ENCODE peak calls at places on chromosomes 12 and 14, in ten cellular contexts. H, D, I, A, C, Q, K, V, N and X are unnamed samples.

GRCh38 chr12:77995436-77996167 is 164.9 kb downstream of the NAV3 start:
- DNase-seq in N (no peak), Q (no peak), V (no peak), D (peak; percentile 90), H (no peak), A (no peak), K (no peak), I (no peak), C (no peak), X (no peak)

GRCh38 chr12:78101181-78101876 is 270.6 kb downstream of the NAV3 start:
- DNase-seq in K (no peak), N (no peak), V (no peak), I (no peak), Q (no peak), D (no peak), H (no peak), A (no peak), C (no peak), X (no peak)

GRCh38 chr12:65765436-65765813 is 58.9 kb upstream of the HMGA2 start:
- DNase-seq in C (no peak), A (no peak), Q (no peak), D (peak; percentile 91), V (no peak), H (no peak), N (no peak), I (no peak), K (no peak), X (no peak)

GRCh38 chr12:27682534-27682933 is 13.7 kb upstream of the REP15 start:
- DNase-seq in V (no peak), Q (no peak), H (no peak), C (no peak), A (no peak), K (no peak), D (no peak), N (no peak), I (no peak), X (no peak)

GRCh38 chr12:111180830-111181726 is 187.8 kb downstream of the PHETA1 start:
- DNase-seq in Q (peak; percentile 64), C (no peak), K (peak; percentile 70), N (peak; percentile 89), D (no peak), H (peak; percentile 61), A (peak; percentile 85), V (peak; percentile 71), I (peak; percentile 70), X (peak; percentile 77)

GRCh38 chr14:104799657-104800599 is 973 bp upstream of the ZBTB42 start:
- DNase-seq in H (peak; percentile 91), Q (peak; percentile 88), I (peak; percentile 91), V (peak; percentile 90), K (peak; percentile 94), D (peak; percentile 45), A (peak; percentile 95), C (peak; percentile 75), N (peak; percentile 84), X (peak; percentile 97)

GRCh38 chr12:52636189-52636588 is 15.8 kb downstream of the KRT2 start:
- DNase-seq in I (no peak), C (no peak), N (no peak), V (no peak), A (no peak), D (no peak), Q (no peak), H (no peak), K (no peak), X (no peak)

GRCh38 chr12:65673732-65674131 is 150.6 kb upstream of the HMGA2 start:
- DNase-seq in A (no peak), D (no peak), H (no peak), C (no peak), N (no peak), Q (no peak), V (no peak), I (no peak), K (no peak), X (no peak)

GRCh38 chr12:29521951-29522350 is 24.5 kb upstream of the OVCH1 start:
- DNase-seq in K (no peak), C (no peak), D (no peak), A (no peak), V (no peak), Q (no peak), N (no peak), I (no peak), H (no peak), X (no peak)

GRCh38 chr12:100364334-100364733 is 7.5 kb downstream of the SLC17A8 start:
- DNase-seq in K (no peak), I (no peak), C (no peak), V (no peak), N (no peak), Q (no peak), D (no peak), H (no peak), A (no peak), X (no peak)

GRCh38 chr12:49582840-49583239 is 14.9 kb upstream of the MCRS1 start:
- DNase-seq in K (no peak), H (peak; percentile 27), Q (no peak), I (no peak), N (no peak), A (peak; percentile 34), D (no peak), V (no peak), C (no peak), X (no peak)

GRCh38 chr12:68864604-68865003 is 56.6 kb downstream of the MDM2 start:
- DNase-seq in A (no peak), K (no peak), N (no peak), Q (no peak), H (no peak), V (no peak), D (no peak), C (no peak), I (no peak), X (no peak)

DNA sequence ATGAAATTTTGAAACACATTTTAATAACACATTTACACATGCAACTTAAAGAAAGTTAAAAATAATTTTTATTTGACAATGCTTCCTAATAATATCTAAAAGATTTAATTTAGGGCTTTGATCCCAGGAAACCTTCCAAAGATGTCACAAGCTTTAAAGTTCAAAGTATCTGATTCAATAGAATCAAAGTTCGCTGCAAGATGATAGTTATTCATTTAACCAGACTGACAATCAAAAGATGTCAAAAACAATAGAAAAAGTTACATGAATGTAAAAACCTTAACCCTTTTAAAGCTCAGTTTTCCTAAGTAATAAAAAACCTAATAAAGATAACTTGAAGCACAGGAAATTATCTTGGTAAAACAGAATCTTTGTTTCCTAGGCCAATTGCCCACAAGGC is 67.7 kb downstream of the SDR9C7 start:
- DNase-seq in I (no peak), A (no peak), Q (no peak), N (no peak), C (no peak), K (no peak), V (no peak), H (no peak), D (no peak), X (no peak)
- H3K9me3 ChIP-seq in I (peaks cover 35% of the 10 kb centered on the region), A (peaks cover 13% of the 10 kb centered on the region), Q (no peaks in the 10 kb centered on the region), N (peaks cover 36% of the 10 kb centered on the region), C (peaks cover 52% of the 10 kb centered on the region), K (peaks cover 28% of the 10 kb centered on the region), V (peaks cover 2% of the 10 kb centered on the region), H (no peaks in the 10 kb centered on the region), D (peaks cover 37% of the 10 kb centered on the region), X (peaks cover 15% of the 10 kb centered on the region)

DNA sequence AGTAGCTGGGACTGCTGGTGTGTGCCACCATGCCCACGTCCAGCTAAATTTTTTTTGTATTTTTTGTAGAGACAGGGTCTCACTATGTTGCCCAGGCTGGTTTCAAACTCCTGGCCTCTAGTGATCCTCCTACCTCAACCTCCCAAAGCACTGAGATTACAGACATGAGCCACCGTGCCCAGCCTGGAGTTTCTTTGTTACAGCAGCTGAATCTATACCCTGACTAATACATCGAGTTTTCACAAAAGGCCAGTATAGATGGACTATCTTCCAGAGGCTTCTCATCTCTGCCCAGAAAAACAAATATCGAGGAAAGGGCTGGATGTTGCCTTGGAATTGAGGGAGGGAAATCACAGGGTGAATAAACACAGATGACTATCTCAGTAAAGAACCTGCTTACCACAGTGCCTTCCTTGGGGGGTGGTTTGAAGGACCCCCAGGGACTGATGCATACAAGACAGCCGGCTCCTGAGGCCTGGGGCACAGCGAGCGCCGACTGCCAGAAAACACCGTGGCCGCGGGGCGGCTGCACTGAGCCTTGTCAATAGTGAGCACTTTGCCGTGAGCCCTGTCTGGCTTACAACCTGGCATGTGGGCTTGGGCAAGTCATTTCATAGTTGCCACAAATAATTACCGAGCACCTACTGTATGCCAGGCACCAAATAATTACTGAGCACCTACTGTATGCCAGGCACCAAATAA is 111.9 kb downstream of the SCARB1 start:
- DNase-seq in I (no peak), V (no peak), D (no peak), A (no peak), H (no peak), Q (no peak), N (no peak), C (no peak), K (no peak), X (no peak)
- H3K27ac ChIP-seq in I (peak overlapping the region; percentile 36), V (no peak overlapping the region), D (no peak overlapping the region), A (no peak overlapping the region), H (peak overlapping the region; percentile 37), Q (peak overlapping the region; percentile 89), N (no peak overlapping the region), C (no peak overlapping the region), K (peak overlapping the region; percentile 1), X (no peak overlapping the region)

DNA sequence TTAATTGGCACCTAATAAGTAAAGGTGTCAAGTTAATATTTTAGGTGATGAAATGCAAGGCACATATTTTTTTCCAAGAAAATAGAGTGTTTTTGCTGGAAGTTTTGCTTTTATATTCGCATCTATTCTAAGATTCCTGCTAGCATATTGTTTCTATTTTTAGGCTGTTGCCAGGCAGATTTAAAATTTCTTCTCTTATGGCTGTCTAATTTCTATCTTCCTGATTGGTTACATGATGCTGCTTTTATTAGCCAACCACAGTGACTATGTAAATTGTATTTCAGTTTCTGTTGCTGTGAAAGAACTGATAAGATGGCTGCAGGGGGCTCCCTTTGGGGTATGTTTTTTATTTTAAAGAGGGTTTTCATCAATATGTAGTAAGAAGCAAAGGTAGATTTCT is 42.7 kb downstream of the ATF7IP start:
- DNase-seq in H (no peak), D (no peak), C (no peak), K (no peak), V (no peak), N (no peak), Q (no peak), I (no peak), A (no peak), X (no peak)
- H3K9me3 ChIP-seq in H (no peaks in the 10 kb centered on the region), D (no peaks in the 10 kb centered on the region), C (no peaks in the 10 kb centered on the region), K (no peaks in the 10 kb centered on the region), V (no peaks in the 10 kb centered on the region), N (no peaks in the 10 kb centered on the region), Q (no peaks in the 10 kb centered on the region), I (peaks cover 11% of the 10 kb centered on the region), A (no peaks in the 10 kb centered on the region), X (no peaks in the 10 kb centered on the region)

DNA sequence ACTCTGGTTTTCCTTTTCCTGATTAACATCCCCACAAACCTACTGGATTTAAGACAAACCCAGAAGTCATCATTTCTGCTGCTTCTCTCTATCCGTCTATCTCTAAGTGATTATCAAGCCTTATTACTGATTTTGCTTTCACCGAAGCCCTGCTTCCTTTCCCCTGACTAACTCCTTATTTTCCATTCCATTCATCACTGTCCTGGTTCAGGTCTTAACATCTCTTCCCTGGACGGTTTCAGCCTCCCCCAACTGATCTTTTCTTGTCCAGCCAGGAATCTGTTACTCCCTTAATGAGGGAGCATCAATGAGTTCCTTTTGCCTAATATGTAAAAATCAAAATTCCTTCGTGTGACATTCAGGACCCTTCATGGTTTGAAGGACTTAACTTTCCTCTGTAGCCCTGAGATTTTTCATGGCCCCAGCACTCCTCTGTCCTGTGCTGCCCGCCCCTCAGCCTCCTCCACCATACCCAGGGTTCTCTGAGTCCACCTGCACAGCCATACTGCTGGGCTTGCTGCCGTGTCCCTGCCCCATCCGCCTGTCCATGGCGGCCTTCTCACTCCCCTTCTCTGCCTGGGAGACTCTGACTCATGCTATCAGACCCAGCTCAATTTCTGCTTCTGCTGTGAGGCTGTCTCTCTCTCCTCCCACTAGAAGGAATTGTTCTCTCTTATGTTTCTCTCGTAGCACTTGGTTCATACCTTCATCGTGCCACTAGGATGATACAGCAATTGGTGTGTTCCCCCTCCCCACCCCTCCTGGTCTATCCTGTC is 167.8 kb upstream of the HIF1A start:
- DNase-seq in K (no peak), N (no peak), I (no peak), Q (no peak), H (peak; percentile 69), V (no peak), C (no peak), D (peak; percentile 42), A (peak; percentile 61), X (peak; percentile 58)
- H3K27ac ChIP-seq in K (peak overlapping the region; percentile 74), N (peak overlapping the region; percentile 86), I (peak overlapping the region; percentile 79), Q (peak overlapping the region; percentile 47), H (peak overlapping the region; percentile 93), V (peak overlapping the region; percentile 84), C (peak overlapping the region; percentile 24), D (no peak overlapping the region), A (peak overlapping the region; percentile 63), X (no peak overlapping the region)